ENCODE peak calls at places on chromosomes 11 and 22, in four cellular contexts. One of them, this sample, is unnamed.

GRCh38 chr11:79152511-79152910 is 288.3 kb downstream of the TENM4 start:
- DNase-seq in EL: no peak
- DNase-seq in A673: no peak
- DNase-seq in activated CD8-positive, alpha-beta T cell treated with anti-CD3 and anti-CD28 coated beads, Interleukin-2, amount 10 ng/mL, durations not matched to agents 7 days and 5 days: no peak
- DNase-seq in this sample: no peak

GRCh38 chr11:80261776-80262175 is 820.9 kb upstream of the TENM4 start:
- DNase-seq in EL: no peak
- DNase-seq in activated CD8-positive, alpha-beta T cell treated with anti-CD3 and anti-CD28 coated beads, Interleukin-2, amount 10 ng/mL, durations not matched to agents 7 days and 5 days: no peak
- DNase-seq in A673: no peak
- DNase-seq in this sample: no peak

GRCh38 chr22:24525416-24526037 is 29.4 kb downstream of the GUCD1 start:
- DNase-seq in EL: peak
- DNase-seq in A673: peak
- DNase-seq in activated CD8-positive, alpha-beta T cell treated with anti-CD3 and anti-CD28 coated beads, Interleukin-2, amount 10 ng/mL, durations not matched to agents 7 days and 5 days: peak
- DNase-seq in this sample: peak

GRCh38 chr11:113048820-113049555 is 87.8 kb downstream of the NCAM1 start:
- DNase-seq in A673: no peak
- DNase-seq in EL: peak
- DNase-seq in activated CD8-positive, alpha-beta T cell treated with anti-CD3 and anti-CD28 coated beads, Interleukin-2, amount 10 ng/mL, durations not matched to agents 7 days and 5 days: no peak
- DNase-seq in this sample: no peak

GRCh38 chr22:47161631-47162030 is 399.2 kb downstream of the TBC1D22A start:
- DNase-seq in activated CD8-positive, alpha-beta T cell treated with anti-CD3 and anti-CD28 coated beads, Interleukin-2, amount 10 ng/mL, durations not matched to agents 7 days and 5 days: no peak
- DNase-seq in A673: peak
- DNase-seq in EL: no peak
- DNase-seq in this sample: no peak

GRCh38 chr11:561148-562003 is 606 bp downstream of the RASSF7 start:
- DNase-seq in activated CD8-positive, alpha-beta T cell treated with anti-CD3 and anti-CD28 coated beads, Interleukin-2, amount 10 ng/mL, durations not matched to agents 7 days and 5 days: no peak
- DNase-seq in EL: peak
- DNase-seq in A673: no peak
- DNase-seq in this sample: peak

GRCh38 chr11:92246637-92247036 is 22.0 kb downstream of the FAT3 start:
- DNase-seq in A673: no peak
- DNase-seq in EL: no peak
- DNase-seq in activated CD8-positive, alpha-beta T cell treated with anti-CD3 and anti-CD28 coated beads, Interleukin-2, amount 10 ng/mL, durations not matched to agents 7 days and 5 days: no peak
- DNase-seq in this sample: no peak

GRCh38 chr11:32830413-32830738 is 649 bp downstream of the PRRG4 start:
- DNase-seq in A673: no peak
- DNase-seq in EL: peak
- DNase-seq in activated CD8-positive, alpha-beta T cell treated with anti-CD3 and anti-CD28 coated beads, Interleukin-2, amount 10 ng/mL, durations not matched to agents 7 days and 5 days: no peak
- DNase-seq in this sample: peak

GRCh38 chr11:64918056-64918455 is 1.0 kb upstream of the ATG2A start:
- DNase-seq in A673: peak
- DNase-seq in EL: peak
- DNase-seq in activated CD8-positive, alpha-beta T cell treated with anti-CD3 and anti-CD28 coated beads, Interleukin-2, amount 10 ng/mL, durations not matched to agents 7 days and 5 days: peak
- DNase-seq in this sample: peak

GRCh38 chr11:100525635-100526034 is 161.5 kb upstream of the ARHGAP42 start:
- DNase-seq in EL: peak
- DNase-seq in activated CD8-positive, alpha-beta T cell treated with anti-CD3 and anti-CD28 coated beads, Interleukin-2, amount 10 ng/mL, durations not matched to agents 7 days and 5 days: no peak
- DNase-seq in A673: peak
- DNase-seq in this sample: peak

GRCh38 chr11:1218256-1218787 is 4.5 kb upstream of the MUC5B start:
- DNase-seq in A673: no peak
- DNase-seq in EL: no peak
- DNase-seq in activated CD8-positive, alpha-beta T cell treated with anti-CD3 and anti-CD28 coated beads, Interleukin-2, amount 10 ng/mL, durations not matched to agents 7 days and 5 days: no peak
- DNase-seq in this sample: no peak

GRCh38 chr11:9808943-9809342 is 145.1 kb downstream of the SWAP70 start:
- DNase-seq in EL: no peak
- DNase-seq in activated CD8-positive, alpha-beta T cell treated with anti-CD3 and anti-CD28 coated beads, Interleukin-2, amount 10 ng/mL, durations not matched to agents 7 days and 5 days: no peak
- DNase-seq in A673: peak
- DNase-seq in this sample: no peak

GRCh38 chr11:69003866-69004311 is 9.2 kb downstream of the MRGPRF start:
- DNase-seq in A673: no peak
- DNase-seq in EL: no peak
- DNase-seq in activated CD8-positive, alpha-beta T cell treated with anti-CD3 and anti-CD28 coated beads, Interleukin-2, amount 10 ng/mL, durations not matched to agents 7 days and 5 days: no peak
- DNase-seq in this sample: no peak

GRCh38 chr11:126521196-126521595 is 165.7 kb downstream of the ST3GAL4 start:
- DNase-seq in EL: no peak
- DNase-seq in A673: no peak
- DNase-seq in activated CD8-positive, alpha-beta T cell treated with anti-CD3 and anti-CD28 coated beads, Interleukin-2, amount 10 ng/mL, durations not matched to agents 7 days and 5 days: no peak
- DNase-seq in this sample: no peak

GRCh38 chr11:19110290-19110689 is 6.7 kb upstream of the ZDHHC13 start:
- DNase-seq in A673: no peak
- DNase-seq in EL: no peak
- DNase-seq in activated CD8-positive, alpha-beta T cell treated with anti-CD3 and anti-CD28 coated beads, Interleukin-2, amount 10 ng/mL, durations not matched to agents 7 days and 5 days: no peak
- DNase-seq in this sample: peak

GRCh38 chr11:44621784-44622183 is 56.3 kb downstream of the CD82 start:
- DNase-seq in EL: no peak
- DNase-seq in A673: no peak
- DNase-seq in activated CD8-positive, alpha-beta T cell treated with anti-CD3 and anti-CD28 coated beads, Interleukin-2, amount 10 ng/mL, durations not matched to agents 7 days and 5 days: peak
- DNase-seq in this sample: no peak

GRCh38 chr11:103016031-103016430 is 60.5 kb upstream of the MMP13 start:
- DNase-seq in activated CD8-positive, alpha-beta T cell treated with anti-CD3 and anti-CD28 coated beads, Interleukin-2, amount 10 ng/mL, durations not matched to agents 7 days and 5 days: no peak
- DNase-seq in A673: no peak
- DNase-seq in EL: no peak
- DNase-seq in this sample: no peak

GRCh38 chr11:29328961-29329441 is 687.8 kb downstream of the KCNA4 start:
- DNase-seq in activated CD8-positive, alpha-beta T cell treated with anti-CD3 and anti-CD28 coated beads, Interleukin-2, amount 10 ng/mL, durations not matched to agents 7 days and 5 days: no peak
- DNase-seq in A673: peak
- DNase-seq in EL: peak
- DNase-seq in this sample: peak

GRCh38 chr11:11078344-11078743 is 220.5 kb upstream of the ZBED5 start:
- DNase-seq in activated CD8-positive, alpha-beta T cell treated with anti-CD3 and anti-CD28 coated beads, Interleukin-2, amount 10 ng/mL, durations not matched to agents 7 days and 5 days: no peak
- DNase-seq in EL: peak
- DNase-seq in A673: no peak
- DNase-seq in this sample: no peak